ENCODE peak calls at places on chromosomes 16 and 17, in four cellular contexts. One of them, this sample, is unnamed.

GRCh38 chr17:59763861-59764260 is 56.4 kb downstream of the VMP1 start:
- DNase-seq in A549: no peak
- DNase-seq in H1: no peak
- DNase-seq in IMR-90: peak; percentile 95
- DNase-seq in this sample: no peak

GRCh38 chr16:52578007-52578828 is 31.3 kb upstream of the TOX3 start:
- DNase-seq in IMR-90: no peak
- DNase-seq in H1: no peak
- DNase-seq in A549: no peak
- DNase-seq in this sample: no peak

GRCh38 chr16:1296688-1297412 is 12.6 kb upstream of the UBE2I start:
- DNase-seq in H1: no peak
- DNase-seq in IMR-90: peak; percentile 81
- DNase-seq in A549: peak; percentile 52
- DNase-seq in this sample: no peak

GRCh38 chr16:72858611-72859493 is 189.1 kb downstream of the ZFHX3 start:
- DNase-seq in H1: no peak
- DNase-seq in A549: no peak
- DNase-seq in IMR-90: peak; percentile 64
- DNase-seq in this sample: no peak

GRCh38 chr17:15930426-15930825 is 14.5 kb upstream of the ADORA2B start:
- DNase-seq in H1: no peak
- DNase-seq in A549: no peak
- DNase-seq in IMR-90: no peak
- DNase-seq in this sample: no peak

GRCh38 chr17:8844229-8845218 is 22.9 kb downstream of the PIK3R6 start:
- DNase-seq in H1: no peak
- DNase-seq in IMR-90: no peak
- DNase-seq in A549: no peak
- DNase-seq in this sample: no peak

GRCh38 chr16:48963306-48963705 is 318.3 kb downstream of the CBLN1 start:
- DNase-seq in H1: no peak
- DNase-seq in IMR-90: peak; percentile 53
- DNase-seq in A549: no peak
- DNase-seq in this sample: no peak

GRCh38 chr16:608019-608418 is 18.2 kb downstream of the RAB40C start:
- DNase-seq in H1: no peak
- DNase-seq in A549: no peak
- DNase-seq in IMR-90: no peak
- DNase-seq in this sample: no peak

GRCh38 chr16:8785408-8785807 is 12.0 kb downstream of the TMEM186 start:
- DNase-seq in H1: no peak
- DNase-seq in A549: no peak
- DNase-seq in IMR-90: no peak
- DNase-seq in this sample: no peak

GRCh38 chr17:12599185-12599920 is 66.3 kb upstream of the MYOCD start:
- DNase-seq in IMR-90: peak; percentile 86
- DNase-seq in A549: no peak
- DNase-seq in H1: no peak
- DNase-seq in this sample: no peak

GRCh38 chr17:4950757-4951204 is at the start of gene ENO3:
- DNase-seq in H1: no peak
- DNase-seq in IMR-90: no peak
- DNase-seq in A549: peak; percentile 40
- DNase-seq in this sample: peak; percentile 37

GRCh38 chr16:85169333-85170065 is 57.2 kb upstream of the CIBAR2 start:
- DNase-seq in A549: no peak
- DNase-seq in H1: no peak
- DNase-seq in IMR-90: no peak
- DNase-seq in this sample: no peak

GRCh38 chr17:45221081-45221996 is at the start of gene FMNL1:
- DNase-seq in H1: no peak
- DNase-seq in IMR-90: no peak
- DNase-seq in A549: no peak
- DNase-seq in this sample: no peak

GRCh38 chr17:9241774-9242496 is 220.6 kb downstream of the NTN1 start:
- DNase-seq in A549: no peak
- DNase-seq in H1: no peak
- DNase-seq in IMR-90: no peak
- DNase-seq in this sample: no peak

GRCh38 chr17:44417553-44417952 is 28.1 kb upstream of the ITGA2B start:
- DNase-seq in A549: no peak
- DNase-seq in IMR-90: peak; percentile 97
- DNase-seq in H1: no peak
- DNase-seq in this sample: no peak

GRCh38 chr17:21160401-21160800 is 33.6 kb downstream of the DHRS7B start:
- DNase-seq in IMR-90: no peak
- DNase-seq in A549: no peak
- DNase-seq in H1: no peak
- DNase-seq in this sample: no peak

GRCh38 chr17:40530988-40531971 is 29.9 kb upstream of the TNS4 start:
- DNase-seq in IMR-90: no peak
- DNase-seq in H1: no peak
- DNase-seq in A549: no peak
- DNase-seq in this sample: peak; percentile 27

GRCh38 chr16:23505180-23505665 is 5.1 kb downstream of the GGA2 start:
- DNase-seq in IMR-90: no peak
- DNase-seq in H1: no peak
- DNase-seq in A549: no peak
- DNase-seq in this sample: no peak

GRCh38 chr17:83195330-83196087 is 116.1 kb downstream of the METRNL start:
- DNase-seq in A549: no peak
- DNase-seq in H1: no peak
- DNase-seq in IMR-90: no peak
- DNase-seq in this sample: peak; percentile 36

GRCh38 chr17:78838574-78839005 is 2.0 kb downstream of the USP36 start:
- DNase-seq in A549: no peak
- DNase-seq in IMR-90: no peak
- DNase-seq in H1: no peak
- DNase-seq in this sample: no peak

GRCh38 chr17:27379863-27380533 is 76.2 kb upstream of the KSR1 start:
- DNase-seq in A549: no peak
- DNase-seq in IMR-90: peak; percentile 43
- DNase-seq in H1: no peak
- DNase-seq in this sample: peak; percentile 70

GRCh38 chr16:46688657-46689491 is at the start of gene VPS35:
- DNase-seq in A549: peak; percentile 93
- DNase-seq in IMR-90: peak; percentile 98
- DNase-seq in H1: peak; percentile 95
- DNase-seq in this sample: peak; percentile 99

GRCh38 chr17:74340470-74341023 is 14.5 kb downstream of the KIF19 start:
- DNase-seq in IMR-90: no peak
- DNase-seq in H1: no peak
- DNase-seq in A549: no peak
- DNase-seq in this sample: no peak

GRCh38 chr16:29147710-29148425 is 163.0 kb downstream of the LAT start:
- DNase-seq in IMR-90: no peak
- DNase-seq in H1: no peak
- DNase-seq in A549: no peak
- DNase-seq in this sample: no peak

GRCh38 chr16:901715-902601 is 68.8 kb downstream of the LMF1 start:
- DNase-seq in IMR-90: no peak
- DNase-seq in A549: no peak
- DNase-seq in H1: no peak
- DNase-seq in this sample: no peak

GRCh38 chr16:1310832-1311200 is 1.4 kb downstream of the UBE2I start:
- DNase-seq in A549: no peak
- DNase-seq in IMR-90: no peak
- DNase-seq in H1: no peak
- DNase-seq in this sample: no peak

GRCh38 chr17:30970757-30971567 is at the start of gene RNF135:
- DNase-seq in H1: peak; percentile 53
- DNase-seq in A549: peak; percentile 95
- DNase-seq in IMR-90: peak; percentile 82
- DNase-seq in this sample: peak; percentile 82

DNA sequence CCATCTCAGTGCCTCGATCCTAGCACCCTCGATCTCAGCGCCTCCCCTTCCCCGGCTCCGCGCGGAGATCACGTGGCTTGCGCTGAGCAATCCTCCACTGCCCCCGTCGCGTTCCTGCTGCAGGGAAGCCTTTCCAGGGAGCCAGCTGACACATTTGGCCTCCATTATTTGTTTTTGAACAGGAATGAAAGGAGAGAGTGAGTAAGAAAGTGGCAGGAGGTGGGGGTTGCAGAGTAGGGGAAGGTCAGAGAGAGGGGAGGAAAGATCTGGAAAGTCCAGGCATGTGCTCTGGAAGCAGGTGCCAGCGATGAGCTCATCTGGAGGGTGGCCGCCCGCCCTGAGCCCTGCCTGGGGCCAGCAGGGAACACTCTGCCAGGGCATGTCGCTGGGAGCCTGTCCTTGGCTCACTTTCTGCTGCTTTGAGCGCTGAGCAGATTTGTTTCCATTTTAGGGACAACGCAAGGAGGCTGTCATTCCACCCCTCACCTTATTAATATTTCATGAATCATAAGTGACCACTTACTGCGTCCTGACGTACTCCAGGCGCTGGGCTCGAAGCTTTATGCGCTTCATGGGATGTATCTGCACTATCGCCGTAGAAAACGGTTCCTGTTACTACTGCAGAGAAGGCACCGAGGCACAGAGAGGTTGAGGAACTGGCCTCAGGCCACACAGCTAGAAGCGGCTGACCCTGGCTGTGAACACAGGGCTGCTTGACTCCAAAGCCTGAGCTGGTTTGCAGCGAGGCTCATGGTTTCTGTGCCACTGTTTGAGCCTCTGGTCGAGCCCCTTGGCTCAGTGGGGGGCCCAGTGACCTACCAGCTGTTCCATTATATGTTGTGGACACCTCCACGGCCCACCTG is 283.1 kb downstream of the SEC14L1 start:
- DNase-seq in H1: no peak
- DNase-seq in IMR-90: peak; percentile 98
- DNase-seq in A549: no peak
- DNase-seq in this sample: peak; percentile 98
- H3K27ac ChIP-seq in H1: no peak overlapping the region
- H3K27ac ChIP-seq in IMR-90: peak overlapping the region; percentile 91
- H3K27ac ChIP-seq in A549: peak overlapping the region; percentile 75
- H3K27ac ChIP-seq in this sample: peak overlapping the region; percentile 97

GRCh38 chr17:14303343-14304221 is 2.7 kb downstream of the HS3ST3B1 start:
- DNase-seq in H1: no peak
- DNase-seq in IMR-90: no peak
- DNase-seq in A549: no peak
- DNase-seq in this sample: no peak

GRCh38 chr17:14304876-14305636 is 4.2 kb downstream of the HS3ST3B1 start:
- DNase-seq in IMR-90: no peak
- DNase-seq in H1: no peak
- DNase-seq in A549: no peak
- DNase-seq in this sample: no peak

GRCh38 chr17:14302421-14303099 is 1.7 kb downstream of the HS3ST3B1 start:
- DNase-seq in H1: no peak
- DNase-seq in A549: peak; percentile 83
- DNase-seq in IMR-90: peak; percentile 86
- DNase-seq in this sample: peak; percentile 78

GRCh38 chr17:14305785-14306496 is 5.1 kb downstream of the HS3ST3B1 start:
- DNase-seq in A549: no peak
- DNase-seq in IMR-90: no peak
- DNase-seq in H1: no peak
- DNase-seq in this sample: no peak

GRCh38 chr17:14304222-14304844 is 3.5 kb downstream of the HS3ST3B1 start:
- DNase-seq in IMR-90: no peak
- DNase-seq in H1: no peak
- DNase-seq in A549: no peak
- DNase-seq in this sample: no peak
- H3K4me3 ChIP-seq in IMR-90: peak overlapping the region; percentile 95
- H3K4me3 ChIP-seq in H1: peak overlapping the region; percentile 79
- H3K4me3 ChIP-seq in A549: no peak overlapping the region
- H3K4me3 ChIP-seq in this sample: no peak overlapping the region

DNA sequence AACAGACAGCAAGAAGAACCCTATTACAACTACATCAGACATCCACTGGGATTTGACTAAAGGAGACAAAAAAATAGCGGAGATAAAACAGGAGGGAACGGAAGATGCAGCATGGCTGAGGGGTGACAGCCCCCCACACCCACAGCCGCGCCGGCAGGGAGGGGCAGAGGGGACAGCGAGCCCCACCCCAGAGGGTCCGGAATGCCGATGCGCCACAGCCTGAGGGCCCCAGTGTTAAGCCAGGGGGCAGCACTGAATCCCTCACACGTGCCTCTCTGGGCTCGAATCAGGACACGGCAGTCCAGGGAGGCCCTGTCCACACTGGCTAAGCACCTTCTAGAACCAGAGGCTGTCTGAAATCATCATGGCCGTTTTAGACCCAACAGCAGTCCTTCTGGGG is 18.8 kb downstream of the MAP1LC3B start:
- DNase-seq in IMR-90: no peak
- DNase-seq in A549: no peak
- DNase-seq in H1: no peak
- DNase-seq in this sample: no peak
- TF ChIP-seq CTCF in IMR-90: no peak
- TF ChIP-seq CTCF in A549: no peak
- TF ChIP-seq CTCF in H1: peak; percentile 19
- TF ChIP-seq CTCF in this sample: no peak

DNA sequence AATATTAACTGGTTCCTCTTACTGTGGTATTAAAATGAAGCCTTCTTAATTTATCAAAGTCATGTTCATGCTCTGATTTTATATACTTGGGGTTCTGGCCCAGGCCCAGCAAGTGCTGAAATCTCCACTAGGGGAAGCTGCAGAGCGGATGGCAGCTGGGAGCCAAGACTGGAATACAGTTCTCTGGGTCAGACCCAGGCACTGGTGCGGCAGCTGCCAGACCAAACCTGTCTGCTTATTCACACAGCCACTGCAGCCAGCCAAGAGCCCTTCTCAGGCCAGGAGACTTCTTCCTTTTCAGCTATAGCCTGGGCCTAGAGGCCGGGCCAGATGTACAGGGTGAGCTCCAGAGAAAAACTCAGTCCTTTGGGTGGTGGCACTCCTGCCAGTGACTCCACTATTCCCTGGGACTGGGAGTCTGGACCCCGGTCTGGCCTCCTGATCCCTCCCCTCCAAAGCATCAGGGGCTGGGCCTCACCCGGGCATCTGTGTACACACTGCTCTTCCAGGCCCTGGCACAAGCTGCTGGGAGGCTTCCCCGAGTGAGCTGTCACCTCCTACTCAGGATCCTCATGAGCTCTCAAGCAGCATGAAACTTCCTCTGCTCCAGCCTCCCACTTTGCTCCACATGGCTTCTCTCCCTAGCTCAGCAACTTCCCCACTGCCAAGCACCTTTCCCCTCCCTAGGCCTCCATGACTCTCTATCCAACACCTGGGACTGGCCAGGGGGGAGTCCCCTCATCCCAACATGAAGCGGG is 24.4 kb downstream of the ATP6V0D1 start:
- DNase-seq in IMR-90: peak; percentile 36
- DNase-seq in H1: no peak
- DNase-seq in A549: peak; percentile 58
- DNase-seq in this sample: peak; percentile 82
- H3K27ac ChIP-seq in IMR-90: no peak overlapping the region
- H3K27ac ChIP-seq in H1: peak overlapping the region; percentile 22
- H3K27ac ChIP-seq in A549: no peak overlapping the region
- H3K27ac ChIP-seq in this sample: peak overlapping the region; percentile 82

This sample was measured in uterus.